ENCODE peak calls at places on chromosomes 13 and 19, in seven cellular contexts. One of them, this sample, is unnamed.

GRCh38 chr13:21402586-21403307 is 56.4 kb downstream of the ZDHHC20 start:
- DNase-seq in NCI-H1930: no peak
- DNase-seq in non-pigmented ciliary epithelial cell: no peak
- DNase-seq in thoracic aorta: no peak
- DNase-seq in glutamatergic neuron: no peak
- DNase-seq in astrocyte of the spinal cord: peak; percentile 43
- DNase-seq in left ventricle myocardium superior: no peak
- DNase-seq in this sample: no peak

GRCh38 chr19:29687244-29687896 is 22.1 kb downstream of the PLEKHF1 start:
- DNase-seq in left ventricle myocardium superior: peak; percentile 39
- DNase-seq in thoracic aorta: no peak
- DNase-seq in NCI-H1930: peak; percentile 39
- DNase-seq in glutamatergic neuron: no peak
- DNase-seq in non-pigmented ciliary epithelial cell: peak; percentile 96
- DNase-seq in astrocyte of the spinal cord: peak; percentile 95
- DNase-seq in this sample: no peak

GRCh38 chr19:39124136-39124764 is 1.3 kb upstream of the PAK4 start:
- DNase-seq in astrocyte of the spinal cord: no peak
- DNase-seq in thoracic aorta: no peak
- DNase-seq in glutamatergic neuron: no peak
- DNase-seq in left ventricle myocardium superior: no peak
- DNase-seq in NCI-H1930: no peak
- DNase-seq in non-pigmented ciliary epithelial cell: no peak
- DNase-seq in this sample: no peak

GRCh38 chr13:21344662-21345176 is 114.4 kb downstream of the ZDHHC20 start:
- DNase-seq in NCI-H1930: no peak
- DNase-seq in glutamatergic neuron: no peak
- DNase-seq in thoracic aorta: no peak
- DNase-seq in left ventricle myocardium superior: no peak
- DNase-seq in non-pigmented ciliary epithelial cell: no peak
- DNase-seq in astrocyte of the spinal cord: no peak
- DNase-seq in this sample: no peak

GRCh38 chr19:17931532-17932191 is 1.2 kb upstream of the CCDC124 start:
- DNase-seq in NCI-H1930: no peak
- DNase-seq in glutamatergic neuron: no peak
- DNase-seq in astrocyte of the spinal cord: no peak
- DNase-seq in left ventricle myocardium superior: no peak
- DNase-seq in thoracic aorta: no peak
- DNase-seq in non-pigmented ciliary epithelial cell: no peak
- DNase-seq in this sample: no peak

GRCh38 chr13:67353891-67354459 is 123.8 kb upstream of the PCDH9 start:
- DNase-seq in thoracic aorta: no peak
- DNase-seq in left ventricle myocardium superior: no peak
- DNase-seq in glutamatergic neuron: no peak
- DNase-seq in non-pigmented ciliary epithelial cell: peak; percentile 14
- DNase-seq in astrocyte of the spinal cord: peak; percentile 47
- DNase-seq in NCI-H1930: no peak
- DNase-seq in this sample: no peak

GRCh38 chr19:35232912-35233311 is 4.4 kb upstream of the FAM187B start:
- DNase-seq in left ventricle myocardium superior: no peak
- DNase-seq in thoracic aorta: no peak
- DNase-seq in astrocyte of the spinal cord: no peak
- DNase-seq in non-pigmented ciliary epithelial cell: no peak
- DNase-seq in NCI-H1930: no peak
- DNase-seq in glutamatergic neuron: no peak
- DNase-seq in this sample: no peak

GRCh38 chr19:52590728-52591127 is 20.6 kb downstream of the ZNF701 start:
- DNase-seq in NCI-H1930: no peak
- DNase-seq in left ventricle myocardium superior: no peak
- DNase-seq in non-pigmented ciliary epithelial cell: no peak
- DNase-seq in astrocyte of the spinal cord: no peak
- DNase-seq in thoracic aorta: no peak
- DNase-seq in glutamatergic neuron: no peak
- DNase-seq in this sample: no peak

GRCh38 chr13:111485491-111486250 is 165.2 kb downstream of the TEX29 start:
- DNase-seq in NCI-H1930: no peak
- DNase-seq in glutamatergic neuron: no peak
- DNase-seq in left ventricle myocardium superior: no peak
- DNase-seq in non-pigmented ciliary epithelial cell: no peak
- DNase-seq in thoracic aorta: no peak
- DNase-seq in astrocyte of the spinal cord: no peak
- DNase-seq in this sample: no peak

GRCh38 chr19:31718898-31719297 is 369.7 kb upstream of the TSHZ3 start:
- DNase-seq in glutamatergic neuron: no peak
- DNase-seq in non-pigmented ciliary epithelial cell: no peak
- DNase-seq in astrocyte of the spinal cord: no peak
- DNase-seq in NCI-H1930: no peak
- DNase-seq in left ventricle myocardium superior: no peak
- DNase-seq in thoracic aorta: no peak
- DNase-seq in this sample: peak; percentile 28

GRCh38 chr19:17648097-17648660 is 40.0 kb downstream of the UNC13A start:
- DNase-seq in left ventricle myocardium superior: no peak
- DNase-seq in thoracic aorta: no peak
- DNase-seq in astrocyte of the spinal cord: no peak
- DNase-seq in glutamatergic neuron: no peak
- DNase-seq in NCI-H1930: no peak
- DNase-seq in non-pigmented ciliary epithelial cell: no peak
- DNase-seq in this sample: no peak

GRCh38 chr13:24306632-24307031 is 2.7 kb upstream of the C1QTNF9 start:
- DNase-seq in left ventricle myocardium superior: no peak
- DNase-seq in astrocyte of the spinal cord: peak; percentile 12
- DNase-seq in glutamatergic neuron: no peak
- DNase-seq in thoracic aorta: no peak
- DNase-seq in non-pigmented ciliary epithelial cell: no peak
- DNase-seq in NCI-H1930: no peak
- DNase-seq in this sample: no peak

GRCh38 chr13:53250272-53250875 is 221.8 kb downstream of the OLFM4 start:
- DNase-seq in NCI-H1930: peak; percentile 86
- DNase-seq in left ventricle myocardium superior: no peak
- DNase-seq in non-pigmented ciliary epithelial cell: peak; percentile 38
- DNase-seq in thoracic aorta: no peak
- DNase-seq in glutamatergic neuron: no peak
- DNase-seq in astrocyte of the spinal cord: peak; percentile 72
- DNase-seq in this sample: no peak

GRCh38 chr13:33524086-33524485 is 238.5 kb upstream of the STARD13 start:
- DNase-seq in astrocyte of the spinal cord: peak; percentile 95
- DNase-seq in non-pigmented ciliary epithelial cell: peak; percentile 66
- DNase-seq in glutamatergic neuron: no peak
- DNase-seq in thoracic aorta: no peak
- DNase-seq in NCI-H1930: no peak
- DNase-seq in left ventricle myocardium superior: no peak
- DNase-seq in this sample: no peak

GRCh38 chr13:101309014-101309619 is 107.2 kb downstream of the NALCN start:
- DNase-seq in glutamatergic neuron: no peak
- DNase-seq in thoracic aorta: no peak
- DNase-seq in non-pigmented ciliary epithelial cell: peak; percentile 80
- DNase-seq in NCI-H1930: no peak
- DNase-seq in left ventricle myocardium superior: no peak
- DNase-seq in astrocyte of the spinal cord: peak; percentile 81
- DNase-seq in this sample: no peak

GRCh38 chr13:80274643-80275042 is 66.3 kb downstream of the SPRY2 start:
- DNase-seq in thoracic aorta: no peak
- DNase-seq in glutamatergic neuron: no peak
- DNase-seq in non-pigmented ciliary epithelial cell: no peak
- DNase-seq in left ventricle myocardium superior: no peak
- DNase-seq in astrocyte of the spinal cord: no peak
- DNase-seq in NCI-H1930: no peak
- DNase-seq in this sample: no peak

GRCh38 chr19:21697698-21698097 is 69.7 kb downstream of the ZNF100 start:
- DNase-seq in NCI-H1930: no peak
- DNase-seq in thoracic aorta: no peak
- DNase-seq in astrocyte of the spinal cord: no peak
- DNase-seq in left ventricle myocardium superior: no peak
- DNase-seq in glutamatergic neuron: no peak
- DNase-seq in non-pigmented ciliary epithelial cell: no peak
- DNase-seq in this sample: no peak

GRCh38 chr19:7505288-7505681 is 10.6 kb upstream of the ZNF358 start:
- DNase-seq in glutamatergic neuron: no peak
- DNase-seq in non-pigmented ciliary epithelial cell: no peak
- DNase-seq in left ventricle myocardium superior: no peak
- DNase-seq in astrocyte of the spinal cord: no peak
- DNase-seq in thoracic aorta: no peak
- DNase-seq in NCI-H1930: no peak
- DNase-seq in this sample: no peak

GRCh38 chr13:113114511-113115362 is 7.9 kb upstream of the F10 start:
- DNase-seq in glutamatergic neuron: no peak
- DNase-seq in non-pigmented ciliary epithelial cell: no peak
- DNase-seq in NCI-H1930: no peak
- DNase-seq in thoracic aorta: no peak
- DNase-seq in astrocyte of the spinal cord: no peak
- DNase-seq in left ventricle myocardium superior: no peak
- DNase-seq in this sample: peak; percentile 4

GRCh38 chr19:54475706-54476105 is 2.6 kb upstream of the CDC42EP5 start:
- DNase-seq in glutamatergic neuron: no peak
- DNase-seq in NCI-H1930: no peak
- DNase-seq in thoracic aorta: no peak
- DNase-seq in non-pigmented ciliary epithelial cell: no peak
- DNase-seq in left ventricle myocardium superior: no peak
- DNase-seq in astrocyte of the spinal cord: no peak
- DNase-seq in this sample: no peak

GRCh38 chr19:1045247-1045603 is 5.3 kb downstream of the ABCA7 start:
- DNase-seq in left ventricle myocardium superior: no peak
- DNase-seq in thoracic aorta: no peak
- DNase-seq in glutamatergic neuron: no peak
- DNase-seq in non-pigmented ciliary epithelial cell: no peak
- DNase-seq in NCI-H1930: no peak
- DNase-seq in astrocyte of the spinal cord: no peak
- DNase-seq in this sample: no peak

GRCh38 chr19:42042455-42043170 is 27.4 kb downstream of the GRIK5 start:
- DNase-seq in astrocyte of the spinal cord: no peak
- DNase-seq in thoracic aorta: no peak
- DNase-seq in non-pigmented ciliary epithelial cell: no peak
- DNase-seq in left ventricle myocardium superior: no peak
- DNase-seq in NCI-H1930: no peak
- DNase-seq in glutamatergic neuron: no peak
- DNase-seq in this sample: no peak

GRCh38 chr13:50320297-50320862 is 305.1 kb downstream of the KCNRG start:
- DNase-seq in thoracic aorta: no peak
- DNase-seq in non-pigmented ciliary epithelial cell: peak; percentile 41
- DNase-seq in glutamatergic neuron: no peak
- DNase-seq in NCI-H1930: no peak
- DNase-seq in left ventricle myocardium superior: no peak
- DNase-seq in astrocyte of the spinal cord: peak; percentile 43
- DNase-seq in this sample: no peak

GRCh38 chr13:97397267-97397666 is 36.7 kb upstream of the RAP2A start:
- DNase-seq in non-pigmented ciliary epithelial cell: no peak
- DNase-seq in glutamatergic neuron: no peak
- DNase-seq in astrocyte of the spinal cord: no peak
- DNase-seq in thoracic aorta: no peak
- DNase-seq in left ventricle myocardium superior: no peak
- DNase-seq in NCI-H1930: no peak
- DNase-seq in this sample: no peak

GRCh38 chr19:33683881-33684549 is 62.3 kb downstream of the CHST8 start:
- DNase-seq in non-pigmented ciliary epithelial cell: peak; percentile 3
- DNase-seq in thoracic aorta: no peak
- DNase-seq in NCI-H1930: no peak
- DNase-seq in astrocyte of the spinal cord: peak; percentile 10
- DNase-seq in glutamatergic neuron: peak; percentile 60
- DNase-seq in left ventricle myocardium superior: peak; percentile 56
- DNase-seq in this sample: peak; percentile 58

GRCh38 chr13:69601661-69602060 is 506.0 kb upstream of the ATXN8OS start:
- DNase-seq in left ventricle myocardium superior: no peak
- DNase-seq in glutamatergic neuron: no peak
- DNase-seq in astrocyte of the spinal cord: no peak
- DNase-seq in thoracic aorta: no peak
- DNase-seq in non-pigmented ciliary epithelial cell: no peak
- DNase-seq in NCI-H1930: no peak
- DNase-seq in this sample: no peak

GRCh38 chr19:806815-807421 is 9.7 kb downstream of the PTBP1 start:
- DNase-seq in thoracic aorta: no peak
- DNase-seq in left ventricle myocardium superior: no peak
- DNase-seq in glutamatergic neuron: no peak
- DNase-seq in astrocyte of the spinal cord: no peak
- DNase-seq in non-pigmented ciliary epithelial cell: no peak
- DNase-seq in NCI-H1930: no peak
- DNase-seq in this sample: no peak

GRCh38 chr19:12922959-12923358 is 3.9 kb upstream of the SYCE2 start:
- DNase-seq in thoracic aorta: no peak
- DNase-seq in glutamatergic neuron: no peak
- DNase-seq in left ventricle myocardium superior: no peak
- DNase-seq in NCI-H1930: no peak
- DNase-seq in non-pigmented ciliary epithelial cell: no peak
- DNase-seq in astrocyte of the spinal cord: no peak
- DNase-seq in this sample: no peak

GRCh38 chr13:33466262-33466661 is 180.7 kb upstream of the STARD13 start:
- DNase-seq in glutamatergic neuron: no peak
- DNase-seq in left ventricle myocardium superior: no peak
- DNase-seq in non-pigmented ciliary epithelial cell: no peak
- DNase-seq in thoracic aorta: no peak
- DNase-seq in NCI-H1930: no peak
- DNase-seq in astrocyte of the spinal cord: no peak
- DNase-seq in this sample: no peak

GRCh38 chr19:47272448-47273312 is 2.0 kb upstream of the INAFM1 start:
- DNase-seq in glutamatergic neuron: no peak
- DNase-seq in thoracic aorta: peak; percentile 33
- DNase-seq in left ventricle myocardium superior: peak; percentile 63
- DNase-seq in astrocyte of the spinal cord: no peak
- DNase-seq in non-pigmented ciliary epithelial cell: peak; percentile 36
- DNase-seq in NCI-H1930: no peak
- DNase-seq in this sample: peak; percentile 78

GRCh38 chr13:64928704-64929499 is 2301.2 kb downstream of the PCDH9 start:
- DNase-seq in astrocyte of the spinal cord: peak; percentile 91
- DNase-seq in left ventricle myocardium superior: no peak
- DNase-seq in thoracic aorta: no peak
- DNase-seq in NCI-H1930: no peak
- DNase-seq in glutamatergic neuron: no peak
- DNase-seq in non-pigmented ciliary epithelial cell: peak; percentile 78
- DNase-seq in this sample: no peak

GRCh38 chr19:35977446-35978222 is 17.4 kb upstream of the SDHAF1 start:
- DNase-seq in astrocyte of the spinal cord: no peak
- DNase-seq in thoracic aorta: no peak
- DNase-seq in non-pigmented ciliary epithelial cell: no peak
- DNase-seq in glutamatergic neuron: peak; percentile 64
- DNase-seq in left ventricle myocardium superior: no peak
- DNase-seq in NCI-H1930: peak; percentile 66
- DNase-seq in this sample: no peak

GRCh38 chr13:80306573-80306972 is 34.4 kb downstream of the SPRY2 start:
- DNase-seq in thoracic aorta: no peak
- DNase-seq in non-pigmented ciliary epithelial cell: no peak
- DNase-seq in left ventricle myocardium superior: no peak
- DNase-seq in glutamatergic neuron: no peak
- DNase-seq in astrocyte of the spinal cord: no peak
- DNase-seq in NCI-H1930: no peak
- DNase-seq in this sample: no peak

GRCh38 chr13:42322806-42323205 is 50.9 kb downstream of the AKAP11 start:
- DNase-seq in thoracic aorta: no peak
- DNase-seq in left ventricle myocardium superior: no peak
- DNase-seq in non-pigmented ciliary epithelial cell: no peak
- DNase-seq in glutamatergic neuron: no peak
- DNase-seq in astrocyte of the spinal cord: no peak
- DNase-seq in NCI-H1930: no peak
- DNase-seq in this sample: no peak

GRCh38 chr13:50170447-50171037 is 155.3 kb downstream of the KCNRG start:
- DNase-seq in left ventricle myocardium superior: no peak
- DNase-seq in non-pigmented ciliary epithelial cell: no peak
- DNase-seq in astrocyte of the spinal cord: peak; percentile 46
- DNase-seq in thoracic aorta: no peak
- DNase-seq in NCI-H1930: no peak
- DNase-seq in glutamatergic neuron: no peak
- DNase-seq in this sample: no peak

GRCh38 chr19:2495130-2495641 is 19.3 kb downstream of the GADD45B start:
- DNase-seq in thoracic aorta: peak; percentile 66
- DNase-seq in left ventricle myocardium superior: peak; percentile 88
- DNase-seq in non-pigmented ciliary epithelial cell: no peak
- DNase-seq in glutamatergic neuron: no peak
- DNase-seq in astrocyte of the spinal cord: peak; percentile 61
- DNase-seq in NCI-H1930: no peak
- DNase-seq in this sample: peak; percentile 59

GRCh38 chr19:34556500-34556899 is 74.9 kb downstream of the WTIP start:
- DNase-seq in NCI-H1930: no peak
- DNase-seq in left ventricle myocardium superior: peak; percentile 55
- DNase-seq in non-pigmented ciliary epithelial cell: no peak
- DNase-seq in glutamatergic neuron: peak; percentile 49
- DNase-seq in astrocyte of the spinal cord: no peak
- DNase-seq in thoracic aorta: no peak
- DNase-seq in this sample: no peak

GRCh38 chr19:30651691-30652090 is 279.5 kb downstream of the ZNF536 start:
- DNase-seq in non-pigmented ciliary epithelial cell: no peak
- DNase-seq in NCI-H1930: no peak
- DNase-seq in thoracic aorta: no peak
- DNase-seq in glutamatergic neuron: no peak
- DNase-seq in left ventricle myocardium superior: no peak
- DNase-seq in astrocyte of the spinal cord: no peak
- DNase-seq in this sample: no peak